ENCODE peak calls at places on chromosomes 3 and 15, in seven cellular contexts. T, F, N, E, W, D and I are unnamed samples.
A peak's percentile ranks its signal among the peaks of the same experiment; 100 is the strongest.

GRCh38 chr15:22888120-22888859 is 49.8 kb downstream of the NIPA2 start:
- DNase-seq in T (no peak), N (no peak), W (no peak), F (peak; percentile 99), D (no peak), E (peak; percentile 93), I (no peak)

GRCh38 chr3:124033360-124034015 is 41.6 kb upstream of the ROPN1 start:
- DNase-seq in E (no peak), D (no peak), N (peak; percentile 59), T (no peak), W (peak; percentile 72), F (peak; percentile 12), I (no peak)

GRCh38 chr3:61734980-61735731 is 173.8 kb downstream of the PTPRG start:
- DNase-seq in W (no peak), F (no peak), T (no peak), D (no peak), N (no peak), E (no peak), I (no peak)

GRCh38 chr15:77983708-77984445 is 93.6 kb downstream of the TBC1D2B start:
- DNase-seq in E (no peak), F (no peak), D (no peak), T (no peak), N (no peak), W (no peak), I (no peak)

GRCh38 chr3:123789160-123789559 is 95.0 kb downstream of the MYLK start:
- DNase-seq in W (no peak), D (no peak), N (no peak), F (no peak), E (no peak), T (no peak), I (no peak)

GRCh38 chr3:169241928-169242751 is 421.4 kb downstream of the MECOM start:
- DNase-seq in N (peak; percentile 82), D (no peak), F (peak; percentile 90), W (peak; percentile 72), T (no peak), E (peak; percentile 80), I (no peak)

GRCh38 chr3:194136519-194137313 is 768 bp downstream of the HES1 start:
- DNase-seq in W (peak; percentile 79), E (peak; percentile 81), N (peak; percentile 78), D (no peak), F (peak; percentile 86), T (no peak), I (no peak)

GRCh38 chr15:40047413-40048154 is 8.6 kb upstream of the SRP14 start:
- DNase-seq in F (peak; percentile 84), D (peak; percentile 33), T (peak; percentile 87), E (peak; percentile 92), N (no peak), W (peak; percentile 71), I (peak; percentile 82)

GRCh38 chr15:28936481-28936881 is 50.7 kb downstream of the APBA2 start:
- DNase-seq in T (no peak), N (no peak), D (no peak), E (no peak), W (no peak), F (no peak), I (no peak)

GRCh38 chr3:10925436-10926260 is 66.9 kb upstream of the SLC6A1 start:
- DNase-seq in T (no peak), W (no peak), N (no peak), E (no peak), D (no peak), F (no peak), I (no peak)

GRCh38 chr3:32392530-32393302 is 1.1 kb downstream of the CMTM7 start:
- DNase-seq in F (peak; percentile 70), D (no peak), N (no peak), W (peak; percentile 71), E (peak; percentile 67), T (no peak), I (no peak)

GRCh38 chr3:59880717-59881116 is 830.9 kb upstream of the CFAP20DC start:
- DNase-seq in T (no peak), F (no peak), E (no peak), W (no peak), D (no peak), N (no peak), I (no peak)

GRCh38 chr3:155241559-155241958 is 51.9 kb downstream of the STRIT1 start:
- DNase-seq in T (no peak), D (no peak), N (no peak), E (no peak), W (no peak), F (peak; percentile 31), I (no peak)

GRCh38 chr3:177694316-177694715 is 497.0 kb upstream of the TBL1XR1 start:
- DNase-seq in D (no peak), F (peak; percentile 64), W (no peak), T (no peak), N (no peak), E (peak; percentile 61), I (no peak)

GRCh38 chr3:149435936-149436885 is 38.3 kb upstream of the TM4SF4 start:
- DNase-seq in D (no peak), W (no peak), N (no peak), E (no peak), T (no peak), F (peak; percentile 52), I (no peak)

GRCh38 chr3:53073553-53074365 is 27.9 kb upstream of the SFMBT1 start:
- DNase-seq in W (no peak), T (no peak), N (no peak), D (no peak), E (no peak), F (no peak), I (no peak)

GRCh38 chr3:35215525-35216500 is 423.5 kb upstream of the ARPP21 start:
- DNase-seq in F (no peak), E (no peak), W (peak; percentile 53), T (no peak), N (no peak), D (no peak), I (no peak)

GRCh38 chr15:43529141-43529540 is 11.7 kb downstream of the MAP1A start:
- DNase-seq in F (no peak), T (no peak), D (no peak), W (no peak), N (no peak), E (no peak), I (no peak)

GRCh38 chr3:72177075-72178050 is 392.4 kb upstream of the PROK2 start:
- DNase-seq in D (no peak), F (peak; percentile 57), E (peak; percentile 22), T (peak; percentile 57), N (no peak), W (peak; percentile 65), I (peak; percentile 64)

DNA sequence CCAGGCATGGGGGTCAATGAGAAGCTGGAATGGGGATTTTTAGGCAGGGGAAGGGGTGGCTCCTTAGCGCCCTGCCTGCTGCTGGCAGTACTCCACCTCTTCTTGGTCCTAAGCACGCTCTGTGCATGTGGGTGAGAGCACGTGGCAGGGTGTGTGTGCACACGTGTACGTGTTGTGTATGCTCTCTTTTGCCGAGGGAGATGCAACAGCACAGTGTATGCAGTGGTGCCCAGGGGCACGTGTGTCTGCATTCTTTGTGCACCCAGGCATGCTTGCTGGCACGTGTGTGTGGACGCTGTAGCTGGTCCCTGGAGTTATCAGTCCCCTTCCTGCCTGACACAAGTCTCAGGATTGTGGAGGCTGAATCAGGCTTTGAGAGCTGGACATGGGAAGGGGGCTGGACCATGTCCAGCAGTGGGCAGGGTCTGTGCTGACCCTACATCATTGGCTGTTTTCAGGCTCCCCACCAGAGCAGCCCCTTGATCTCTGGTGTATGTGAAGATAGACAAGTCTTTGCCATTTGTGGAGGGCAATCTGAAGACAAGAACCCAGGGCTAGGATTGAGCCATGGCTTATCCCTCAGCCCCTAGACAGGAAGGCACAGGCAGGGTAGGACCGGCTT is 1.9 kb upstream of the CAMKV start:
- DNase-seq in N (no peak), T (no peak), W (no peak), D (no peak), E (no peak), F (no peak), I (no peak)
- H3K4me3 ChIP-seq in N (no peak overlapping the region), T (no peak overlapping the region), W (no peak overlapping the region), D (no peak overlapping the region), E (no peak overlapping the region), F (no peak overlapping the region), I (no peak overlapping the region)

DNA sequence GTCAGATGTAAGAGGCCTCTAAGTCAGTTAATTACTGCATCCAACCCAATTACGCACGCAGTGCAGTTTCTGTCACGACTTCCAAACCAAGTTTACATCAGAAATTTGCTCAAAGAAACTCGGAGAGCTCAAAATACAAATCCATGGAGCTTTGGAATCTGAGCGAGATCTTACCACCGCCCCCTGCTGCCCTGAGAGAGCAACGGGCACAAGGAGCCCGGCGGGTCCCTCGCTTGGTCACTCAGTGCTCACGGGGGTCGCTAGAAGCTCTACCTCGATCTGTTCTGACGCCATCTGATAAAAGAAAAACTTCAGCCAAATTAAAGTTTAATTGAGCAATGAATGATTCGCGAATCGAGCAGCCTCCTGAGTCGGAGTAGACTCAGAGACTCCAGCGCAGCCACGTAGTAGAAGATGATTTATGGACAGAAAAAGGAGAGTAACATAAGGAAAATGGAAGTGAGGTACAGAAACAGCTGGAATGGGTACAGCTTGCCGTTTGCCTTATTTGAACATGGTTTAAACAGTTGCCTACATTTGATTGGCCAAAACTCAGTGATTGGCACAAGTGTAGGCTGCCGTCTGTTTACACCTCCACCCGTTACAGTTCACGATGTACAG is 232.7 kb upstream of the ATP10A start:
- DNase-seq in D (no peak), T (no peak), F (no peak), W (no peak), E (no peak), N (no peak), I (no peak)
- TF ChIP-seq CTCF in D (no peak), T (no peak), F (no peak), W (no peak), E (no peak), N (no peak), I (peak; percentile 4)

GRCh38 chr3:24492971-24493551 is 1.6 kb downstream of the THRB start:
- DNase-seq in W (no peak), D (no peak), E (no peak), N (no peak), T (no peak), F (no peak), I (no peak)
- H3K4me3 ChIP-seq in W (peak overlapping the region; percentile 75), D (no peak overlapping the region), E (no peak overlapping the region), N (no peak overlapping the region), T (no peak overlapping the region), F (no peak overlapping the region), I (no peak overlapping the region)

GRCh38 chr3:128195369-128195768 is 42.1 kb downstream of the EEFSEC start:
- DNase-seq in T (no peak), N (peak; percentile 45), F (no peak), E (no peak), W (no peak), D (no peak), I (no peak)

GRCh38 chr3:128197855-128198254 is 44.6 kb downstream of the EEFSEC start:
- DNase-seq in N (no peak), F (no peak), D (no peak), W (no peak), E (no peak), T (no peak), I (no peak)

GRCh38 chr3:128195802-128196201 is 42.5 kb downstream of the EEFSEC start:
- DNase-seq in F (no peak), T (no peak), N (no peak), E (no peak), D (no peak), W (no peak), I (no peak)

GRCh38 chr3:128196645-128197044 is 43.4 kb downstream of the EEFSEC start:
- DNase-seq in W (no peak), N (no peak), F (no peak), E (no peak), D (no peak), T (no peak), I (no peak)

DNA sequence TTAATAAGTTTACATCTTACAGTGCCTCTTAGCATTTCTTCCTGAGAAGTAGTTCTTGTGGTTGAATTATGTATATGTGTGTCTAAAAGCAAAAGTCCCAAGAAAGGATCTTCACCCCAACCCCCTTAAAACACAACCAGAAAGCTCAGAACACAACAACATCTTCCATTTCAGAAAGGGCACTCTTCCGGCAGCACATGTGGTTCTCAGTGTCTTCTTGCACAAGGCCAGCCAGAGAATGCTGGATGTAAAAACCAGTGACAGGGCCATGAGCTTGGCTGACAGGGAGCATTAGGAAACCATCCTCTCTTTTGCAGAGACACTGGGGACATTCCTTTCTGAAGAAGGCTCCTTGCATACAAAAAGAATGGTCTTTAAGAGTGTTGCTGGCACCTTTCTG is 45.0 kb downstream of the EEFSEC start:
- DNase-seq in F (no peak), E (no peak), T (no peak), N (no peak), D (no peak), W (no peak), I (no peak)
- TF ChIP-seq CTCF in F (no peak), E (no peak), T (no peak), N (no peak), D (no peak), W (no peak), I (no peak)